ENCODE peak calls at places on chromosomes 13 and 19, in nine cellular contexts. Q is CD8-positive, alpha-beta memory T cell; F is MM.1S; K is upper lobe of right lung; I is right atrium auricular region; U is spleen; D is heart left ventricle; Z is ovary; A is aorta. V is an unnamed sample.
A peak's percentile ranks its signal among the peaks of the same experiment; 100 is the strongest.

GRCh38 chr13:42041684-42042035 is 6.8 kb upstream of the DGKH start:
- DNase-seq in D (peak; percentile 69), K (peak; percentile 77), U (no peak), I (peak; percentile 73), Q (no peak), F (no peak), Z (peak; percentile 56), A (peak; percentile 69), V (peak; percentile 86)

GRCh38 chr13:79989251-79989661 is 351.7 kb downstream of the SPRY2 start:
- DNase-seq in A (no peak), Z (no peak), U (no peak), F (no peak), I (no peak), D (no peak), Q (no peak), K (no peak), V (no peak)

GRCh38 chr19:18529782-18530181 is 7.9 kb upstream of the ELL start:
- DNase-seq in Z (no peak), I (no peak), D (no peak), Q (no peak), U (no peak), A (no peak), F (no peak), K (no peak), V (no peak)

GRCh38 chr13:40145139-40145538 is 489.7 kb downstream of the COG6 start:
- DNase-seq in A (no peak), U (no peak), Z (no peak), D (no peak), I (no peak), Q (no peak), K (no peak), F (no peak), V (no peak)

GRCh38 chr13:40780822-40781401 is 8.5 kb upstream of the SLC25A15 start:
- DNase-seq in Z (no peak), K (no peak), F (no peak), U (no peak), Q (no peak), I (peak; percentile 53), A (no peak), D (no peak), V (no peak)

GRCh38 chr13:110149036-110149435 is 157.9 kb downstream of the COL4A1 start:
- DNase-seq in F (no peak), D (no peak), Z (no peak), A (no peak), Q (no peak), K (no peak), I (peak; percentile 16), U (no peak), V (no peak)

GRCh38 chr19:294819-295686 is 3.9 kb upstream of the PLPP2 start:
- DNase-seq in Z (no peak), F (peak; percentile 29), A (no peak), I (no peak), Q (peak; percentile 19), K (peak; percentile 77), D (no peak), U (no peak), V (no peak)

GRCh38 chr19:11964858-11965645 is at the start of gene ZNF763:
- DNase-seq in A (peak; percentile 97), Q (peak; percentile 83), U (peak; percentile 98), Z (peak; percentile 96), F (peak; percentile 93), K (peak; percentile 97), I (peak; percentile 97), D (peak; percentile 97), V (peak; percentile 97)

GRCh38 chr13:47081850-47082249 is 185.0 kb upstream of the HTR2A start:
- DNase-seq in Q (no peak), I (no peak), Z (no peak), U (no peak), A (no peak), D (no peak), K (no peak), F (no peak), V (no peak)

GRCh38 chr19:29372921-29373797 is 152.6 kb upstream of the VSTM2B start:
- DNase-seq in Q (no peak), A (no peak), F (no peak), U (peak; percentile 57), K (no peak), I (peak; percentile 42), Z (no peak), D (no peak), V (peak; percentile 26)

GRCh38 chr13:67048793-67049150 is 181.4 kb downstream of the PCDH9 start:
- DNase-seq in I (no peak), D (no peak), U (no peak), A (no peak), F (no peak), Q (no peak), K (no peak), Z (no peak), V (no peak)

GRCh38 chr13:73677041-73677589 is 457.1 kb downstream of the KLF12 start:
- DNase-seq in Q (no peak), F (no peak), Z (no peak), D (no peak), I (no peak), U (no peak), K (no peak), A (no peak), V (no peak)

GRCh38 chr13:46556380-46556779 is 3.4 kb downstream of the LRCH1 start:
- DNase-seq in A (no peak), F (no peak), D (no peak), Z (no peak), I (no peak), K (no peak), Q (no peak), U (no peak), V (no peak)

GRCh38 chr13:40208517-40208916 is 457.9 kb downstream of the FOXO1 start:
- DNase-seq in F (peak; percentile 71), Z (no peak), K (no peak), U (no peak), Q (no peak), D (no peak), I (no peak), A (no peak), V (no peak)

GRCh38 chr13:23391752-23392151 is 41.8 kb downstream of the SACS start:
- DNase-seq in D (no peak), Z (no peak), A (no peak), I (no peak), Q (no peak), U (no peak), F (no peak), K (no peak), V (no peak)

GRCh38 chr13:34127523-34127922 is 309.6 kb downstream of the RFC3 start:
- DNase-seq in U (no peak), A (no peak), I (no peak), Q (no peak), K (no peak), F (no peak), D (no peak), Z (no peak), V (no peak)

DNA sequence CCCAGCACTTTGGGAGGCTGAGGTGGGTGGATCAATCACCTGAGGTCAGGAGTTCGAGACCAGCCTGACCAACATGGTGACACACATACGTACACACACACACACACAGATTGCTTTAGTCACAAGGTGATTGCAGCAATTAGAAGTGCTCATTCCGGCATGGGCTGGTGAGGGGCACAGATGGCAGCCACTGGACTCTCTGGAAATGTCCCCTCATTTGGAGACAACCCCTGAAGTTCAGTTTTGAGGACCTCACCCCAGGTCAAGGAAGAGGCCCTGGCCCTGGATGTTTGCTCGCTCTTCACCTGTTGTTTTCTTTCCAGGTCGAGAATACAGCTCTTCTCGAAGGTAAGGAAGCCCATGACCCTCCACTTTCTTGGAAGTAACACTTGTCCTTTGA is 6.1 kb downstream of the ZNF296 start:
- DNase-seq in Z (no peak), U (no peak), I (no peak), K (no peak), Q (no peak), A (no peak), F (no peak), D (no peak), V (no peak)
- H3K27ac ChIP-seq in Z (no peak overlapping the region), U (no peak overlapping the region), I (no peak overlapping the region), K (no peak overlapping the region), Q (no peak overlapping the region), A (no peak overlapping the region), F (no peak overlapping the region), D (no peak overlapping the region), V (no peak overlapping the region)

DNA sequence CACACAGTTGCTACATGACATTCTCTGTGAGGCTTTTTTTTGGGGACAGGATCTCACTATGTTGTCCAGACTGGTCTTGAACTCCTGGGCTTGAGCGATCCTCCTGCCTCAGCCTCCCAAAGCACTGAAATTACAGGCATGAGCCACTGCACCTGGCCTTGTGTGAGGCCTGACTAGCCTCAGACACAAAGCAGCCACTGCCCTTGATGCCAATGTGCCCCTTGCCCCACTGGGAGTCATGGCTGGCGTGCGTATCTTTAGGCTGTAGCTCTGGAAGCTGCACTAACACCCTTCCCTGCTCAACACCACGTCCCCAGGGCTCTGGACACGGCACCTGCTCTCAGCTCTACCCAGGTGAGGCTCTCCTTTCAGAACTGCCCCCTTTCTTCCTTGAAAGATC is 14.5 kb upstream of the KPTN start:
- DNase-seq in A (no peak), K (no peak), I (no peak), F (no peak), Q (no peak), Z (no peak), U (no peak), D (peak; percentile 13), V (no peak)
- H3K4me1 ChIP-seq in A (no peaks in the 10 kb centered on the region), K (no peaks in the 10 kb centered on the region), I (peaks cover 36% of the 10 kb centered on the region), F (no peaks in the 10 kb centered on the region), Q (no peaks in the 10 kb centered on the region), Z (no peaks in the 10 kb centered on the region), U (peaks cover 8% of the 10 kb centered on the region), D (peaks cover 21% of the 10 kb centered on the region), V (peaks cover 4% of the 10 kb centered on the region)

GRCh38 chr19:52602931-52603330 is 32.8 kb downstream of the ZNF701 start:
- DNase-seq in K (no peak), Q (no peak), A (no peak), F (no peak), Z (no peak), I (no peak), U (no peak), D (no peak), V (no peak)
- H3K9me3 ChIP-seq in K (no peaks in the 10 kb centered on the region), Q (no peaks in the 10 kb centered on the region), A (no peaks in the 10 kb centered on the region), F (no peaks in the 10 kb centered on the region), Z (no peaks in the 10 kb centered on the region), I (no peaks in the 10 kb centered on the region), U (peaks cover 6% of the 10 kb centered on the region), D (no peaks in the 10 kb centered on the region), V (peaks cover 3% of the 10 kb centered on the region)

DNA sequence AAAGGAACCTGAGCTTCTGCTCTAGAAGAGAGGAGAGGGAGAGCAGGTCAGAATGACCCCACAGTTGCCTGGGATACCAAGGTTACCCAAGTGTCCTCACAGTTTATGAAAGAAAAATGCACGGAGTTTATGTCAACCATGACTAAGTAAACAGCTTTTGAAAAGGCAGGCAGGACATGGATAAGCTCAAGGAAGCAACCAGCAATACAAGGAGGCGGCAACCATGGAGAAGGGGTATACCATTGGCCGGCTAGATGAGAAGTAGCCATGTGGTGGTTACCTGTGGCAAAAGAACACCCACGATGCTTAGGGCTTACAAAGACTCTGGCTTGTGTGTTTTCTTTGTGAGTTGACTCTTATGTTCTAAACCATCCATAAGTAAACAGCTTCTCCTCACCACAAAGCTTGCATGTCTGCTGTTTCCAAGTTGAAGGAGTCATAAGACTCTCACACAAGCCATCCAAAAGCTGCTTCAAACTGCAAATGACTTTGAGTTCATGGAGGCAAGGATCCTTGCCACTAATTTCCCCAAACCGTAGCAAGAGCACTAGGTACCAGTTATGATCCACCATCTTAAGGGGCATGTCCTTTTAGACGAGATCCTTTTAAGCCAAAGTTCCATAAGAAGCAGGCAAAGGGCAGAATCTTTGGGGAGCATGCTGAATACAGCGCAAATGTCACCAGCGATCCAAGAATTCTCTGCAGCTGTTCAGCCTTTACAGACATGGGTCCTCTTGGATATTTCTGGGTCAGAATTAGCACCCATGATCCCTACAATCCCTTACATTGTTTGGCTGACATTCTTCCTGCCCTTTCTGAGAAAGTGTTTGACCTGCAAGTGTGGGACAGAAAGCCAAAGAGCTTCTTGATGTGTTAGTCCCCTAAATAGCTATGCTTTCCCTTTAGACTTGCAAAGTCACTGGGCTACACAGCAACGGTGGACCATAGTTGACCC is 74.8 kb upstream of the IPO5 start:
- DNase-seq in Q (no peak), K (no peak), I (no peak), U (no peak), Z (no peak), A (no peak), F (no peak), D (no peak), V (no peak)
- H3K27ac ChIP-seq in Q (no peak overlapping the region), K (no peak overlapping the region), I (no peak overlapping the region), U (no peak overlapping the region), Z (no peak overlapping the region), A (no peak overlapping the region), F (no peak overlapping the region), D (no peak overlapping the region), V (no peak overlapping the region)

V was measured in sigmoid colon.